ENCODE peak calls at places on chromosomes 16 and 17, in five cellular contexts. Z, U, B, X and K are unnamed samples.

GRCh38 chr16:55929184-55929583 is 54.0 kb upstream of the CES5A start:
- DNase-seq in Z (no peak), U (no peak), B (no peak), X (no peak), K (no peak)

GRCh38 chr17:74981979-74982662 is 5.3 kb upstream of the CDR2L start:
- DNase-seq in Z (peak; percentile 79), U (peak; percentile 85), B (peak; percentile 28), X (peak; percentile 59), K (peak; percentile 89)

GRCh38 chr16:74951206-74951605 is 33.7 kb downstream of the WDR59 start:
- DNase-seq in Z (no peak), U (no peak), B (no peak), X (no peak), K (no peak)

GRCh38 chr17:8479431-8479947 is 43.8 kb downstream of the NDEL1 start:
- DNase-seq in Z (no peak), U (peak; percentile 85), B (no peak), X (peak; percentile 63), K (no peak)

GRCh38 chr17:29793501-29793900 is 136.5 kb downstream of the SSH2 start:
- DNase-seq in Z (no peak), U (no peak), B (no peak), X (no peak), K (no peak)

GRCh38 chr16:50747206-50747956 is 5.5 kb downstream of the CYLD start:
- DNase-seq in Z (no peak), U (no peak), B (no peak), X (no peak), K (peak; percentile 73)

GRCh38 chr17:35486920-35487727 is 38.6 kb upstream of the SLFN13 start:
- DNase-seq in Z (peak; percentile 52), U (peak; percentile 73), B (no peak), X (peak; percentile 27), K (peak; percentile 83)

GRCh38 chr16:69610356-69610755 is 44.6 kb downstream of the NFAT5 start:
- DNase-seq in Z (no peak), U (no peak), B (no peak), X (no peak), K (no peak)

GRCh38 chr17:79943354-79944241 is 92.1 kb downstream of the TBC1D16 start:
- DNase-seq in Z (no peak), U (no peak), B (no peak), X (peak; percentile 19), K (no peak)

GRCh38 chr17:61235821-61236197 is 163.8 kb upstream of the TBX2 start:
- DNase-seq in Z (no peak), U (no peak), B (no peak), X (no peak), K (no peak)

GRCh38 chr16:23491490-23492391 is 18.6 kb downstream of the GGA2 start:
- DNase-seq in Z (no peak), U (no peak), B (no peak), X (no peak), K (no peak)

GRCh38 chr16:13956635-13957196 is 36.8 kb downstream of the ERCC4 start:
- DNase-seq in Z (no peak), U (no peak), B (no peak), X (no peak), K (no peak)
- H3K27ac ChIP-seq in Z (peak overlapping the region; percentile 84), U (peak overlapping the region; percentile 60), B (no peak overlapping the region), X (peak overlapping the region; percentile 70), K (no peak overlapping the region)

DNA sequence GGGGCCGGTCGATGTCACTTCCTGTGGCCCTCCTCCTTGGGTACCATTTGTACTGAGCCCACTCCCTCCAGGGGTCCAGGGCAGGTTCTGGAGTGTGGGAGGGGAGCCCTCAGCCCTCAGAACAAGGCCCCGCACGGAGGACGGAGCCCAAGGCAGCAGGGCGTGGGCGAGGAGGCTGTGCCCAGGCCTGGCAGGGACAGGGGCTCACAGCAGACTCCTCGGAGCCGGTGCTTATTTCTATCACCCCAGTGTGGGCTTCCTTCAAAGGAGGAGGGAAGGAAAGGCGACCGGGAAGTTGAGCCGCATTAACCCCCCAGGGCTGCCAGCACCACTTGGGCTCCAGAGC is 54.0 kb downstream of the ABR start:
- DNase-seq in Z (no peak), U (no peak), B (no peak), X (no peak), K (no peak)
- H3K4me3 ChIP-seq in Z (no peak overlapping the region), U (no peak overlapping the region), B (peak overlapping the region; percentile 59), X (no peak overlapping the region), K (no peak overlapping the region)

GRCh38 chr17:48909796-48910195 is 1.6 kb downstream of the UBE2Z start:
- DNase-seq in Z (no peak), U (no peak), B (no peak), X (no peak), K (no peak)
- H3K27ac ChIP-seq in Z (peak overlapping the region; percentile 92), U (peak overlapping the region; percentile 94), B (no peak overlapping the region), X (peak overlapping the region; percentile 91), K (peak overlapping the region; percentile 91)

GRCh38 chr16:79600636-79601091 is at the start of gene MAF:
- DNase-seq in Z (peak; percentile 95), U (peak; percentile 95), B (peak; percentile 79), X (peak; percentile 94), K (peak; percentile 97)
- H3K4me3 ChIP-seq in Z (peak within 1 kb of the TSS; percentile 82), U (peak within 1 kb of the TSS; percentile 76), B (peak within 1 kb of the TSS; percentile 90), X (peak within 1 kb of the TSS; percentile 63), K (peak within 1 kb of the TSS; percentile 94)

DNA sequence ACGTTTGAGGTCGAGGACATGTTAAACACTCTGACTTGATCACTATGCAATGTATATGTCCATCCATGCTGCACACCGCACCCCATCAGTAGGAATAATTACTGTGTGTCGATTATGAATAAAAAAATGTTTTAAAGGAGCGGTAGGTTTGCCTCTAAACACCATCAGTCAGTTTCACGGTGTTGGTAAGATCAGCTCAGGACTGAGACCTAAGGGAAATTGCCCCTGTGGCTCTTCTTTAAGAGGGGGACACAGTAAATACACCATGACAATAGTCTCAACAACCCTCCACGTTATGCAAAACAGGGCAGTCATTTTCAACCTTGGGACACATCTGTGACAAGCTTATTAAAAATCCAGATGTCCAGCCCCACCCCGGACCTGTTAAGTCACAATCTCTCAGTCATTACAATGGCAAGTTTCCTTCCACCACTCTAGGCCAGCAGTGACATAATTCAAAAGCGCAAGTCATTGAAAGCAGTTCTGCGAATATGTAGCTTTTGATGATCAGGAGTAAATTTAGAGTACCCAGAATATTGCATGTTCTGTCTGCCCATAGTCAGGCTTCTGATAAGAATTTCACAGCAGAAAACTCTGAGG is 1.2 kb downstream of the ATMIN start:
- DNase-seq in Z (no peak), U (no peak), B (no peak), X (no peak), K (no peak)
- H3K27ac ChIP-seq in Z (peak overlapping the region; percentile 64), U (peak overlapping the region; percentile 86), B (no peak overlapping the region), X (no peak overlapping the region), K (no peak overlapping the region)